ENCODE peak calls at places on chromosomes 4 and X, in seven cellular contexts. One of them, this sample, is unnamed.
A peak's percentile ranks its signal among the peaks of the same experiment; 100 is the strongest.

GRCh38 chr4:147034372-147034771 is 88.7 kb upstream of the TTC29 start:
- DNase-seq in CD8-positive, alpha-beta T cell: no peak
- DNase-seq in H1: no peak
- DNase-seq in cardiac muscle cell: no peak
- DNase-seq in body of pancreas: no peak
- DNase-seq in OCI-LY7: no peak
- DNase-seq in kidney: no peak
- DNase-seq in this sample: no peak

GRCh38 chrX:122579036-122579435 is 605.0 kb upstream of the GRIA3 start:
- DNase-seq in CD8-positive, alpha-beta T cell: no peak
- DNase-seq in H1: no peak
- DNase-seq in cardiac muscle cell: no peak
- DNase-seq in body of pancreas: no peak
- DNase-seq in OCI-LY7: no peak
- DNase-seq in kidney: no peak
- DNase-seq in this sample: no peak

GRCh38 chr4:148026022-148026421 is 294.1 kb downstream of the ARHGAP10 start:
- DNase-seq in CD8-positive, alpha-beta T cell: no peak
- DNase-seq in H1: no peak
- DNase-seq in cardiac muscle cell: peak; percentile 13
- DNase-seq in body of pancreas: no peak
- DNase-seq in OCI-LY7: no peak
- DNase-seq in kidney: no peak
- DNase-seq in this sample: no peak

GRCh38 chr4:149465941-149466340 is 349.7 kb downstream of the IQCM start:
- DNase-seq in CD8-positive, alpha-beta T cell: no peak
- DNase-seq in H1: no peak
- DNase-seq in cardiac muscle cell: peak; percentile 65
- DNase-seq in body of pancreas: no peak
- DNase-seq in OCI-LY7: no peak
- DNase-seq in kidney: no peak
- DNase-seq in this sample: no peak

GRCh38 chrX:46326161-46326560 is 219.1 kb downstream of the ZNF674 start:
- DNase-seq in CD8-positive, alpha-beta T cell: no peak
- DNase-seq in H1: no peak
- DNase-seq in cardiac muscle cell: peak; percentile 27
- DNase-seq in body of pancreas: no peak
- DNase-seq in OCI-LY7: no peak
- DNase-seq in kidney: no peak
- DNase-seq in this sample: no peak

GRCh38 chr4:174210354-174210753 is 73.1 kb downstream of the FBXO8 start:
- DNase-seq in CD8-positive, alpha-beta T cell: no peak
- DNase-seq in H1: no peak
- DNase-seq in cardiac muscle cell: no peak
- DNase-seq in body of pancreas: no peak
- DNase-seq in OCI-LY7: no peak
- DNase-seq in kidney: no peak
- DNase-seq in this sample: no peak

GRCh38 chrX:19347916-19348315 is 4.2 kb downstream of the PDHA1 start:
- DNase-seq in CD8-positive, alpha-beta T cell: no peak
- DNase-seq in H1: no peak
- DNase-seq in cardiac muscle cell: no peak
- DNase-seq in body of pancreas: no peak
- DNase-seq in OCI-LY7: no peak
- DNase-seq in kidney: no peak
- DNase-seq in this sample: no peak

GRCh38 chrX:15404712-15405111 is 20.5 kb upstream of the VEGFD start:
- DNase-seq in CD8-positive, alpha-beta T cell: no peak
- DNase-seq in H1: no peak
- DNase-seq in cardiac muscle cell: peak; percentile 59
- DNase-seq in body of pancreas: peak; percentile 7
- DNase-seq in OCI-LY7: no peak
- DNase-seq in kidney: no peak
- DNase-seq in this sample: no peak

GRCh38 chrX:86137071-86137470 is 11.2 kb upstream of the DACH2 start:
- DNase-seq in CD8-positive, alpha-beta T cell: no peak
- DNase-seq in H1: no peak
- DNase-seq in cardiac muscle cell: no peak
- DNase-seq in body of pancreas: no peak
- DNase-seq in OCI-LY7: no peak
- DNase-seq in kidney: no peak
- DNase-seq in this sample: no peak

GRCh38 chr4:173181769-173182374 is 13.3 kb downstream of the GALNT7 start:
- DNase-seq in CD8-positive, alpha-beta T cell: no peak
- DNase-seq in H1: no peak
- DNase-seq in cardiac muscle cell: peak; percentile 72
- DNase-seq in body of pancreas: no peak
- DNase-seq in OCI-LY7: no peak
- DNase-seq in kidney: no peak
- DNase-seq in this sample: no peak

GRCh38 chr4:164959896-164960295 is 17.6 kb downstream of the TRIM61 start:
- DNase-seq in CD8-positive, alpha-beta T cell: no peak
- DNase-seq in H1: no peak
- DNase-seq in cardiac muscle cell: peak; percentile 29
- DNase-seq in body of pancreas: no peak
- DNase-seq in OCI-LY7: no peak
- DNase-seq in kidney: no peak
- DNase-seq in this sample: no peak

GRCh38 chr4:135718019-135718418 is 1516.4 kb upstream of the PABPC4L start:
- DNase-seq in CD8-positive, alpha-beta T cell: no peak
- DNase-seq in H1: no peak
- DNase-seq in cardiac muscle cell: no peak
- DNase-seq in body of pancreas: no peak
- DNase-seq in OCI-LY7: no peak
- DNase-seq in kidney: no peak
- DNase-seq in this sample: no peak

GRCh38 chr4:110170861-110171260 is 27.6 kb downstream of the ELOVL6 start:
- DNase-seq in CD8-positive, alpha-beta T cell: no peak
- DNase-seq in H1: no peak
- DNase-seq in cardiac muscle cell: no peak
- DNase-seq in body of pancreas: no peak
- DNase-seq in OCI-LY7: no peak
- DNase-seq in kidney: no peak
- DNase-seq in this sample: no peak

GRCh38 chr4:10063544-10064300 is 42.4 kb upstream of the SLC2A9 start:
- DNase-seq in CD8-positive, alpha-beta T cell: no peak
- DNase-seq in H1: peak; percentile 62
- DNase-seq in cardiac muscle cell: peak; percentile 94
- DNase-seq in body of pancreas: peak; percentile 54
- DNase-seq in OCI-LY7: no peak
- DNase-seq in kidney: peak; percentile 84
- DNase-seq in this sample: peak; percentile 78

GRCh38 chr4:107579099-107579498 is 140.9 kb downstream of the PAPSS1 start:
- DNase-seq in CD8-positive, alpha-beta T cell: no peak
- DNase-seq in H1: no peak
- DNase-seq in cardiac muscle cell: no peak
- DNase-seq in body of pancreas: no peak
- DNase-seq in OCI-LY7: no peak
- DNase-seq in kidney: peak; percentile 34
- DNase-seq in this sample: no peak

GRCh38 chr4:184355111-184355604 is 119.2 kb downstream of the IRF2 start:
- DNase-seq in CD8-positive, alpha-beta T cell: no peak
- DNase-seq in H1: peak; percentile 22
- DNase-seq in cardiac muscle cell: peak; percentile 96
- DNase-seq in body of pancreas: no peak
- DNase-seq in OCI-LY7: peak; percentile 68
- DNase-seq in kidney: no peak
- DNase-seq in this sample: no peak

GRCh38 chr4:78205601-78206000 is 148.5 kb downstream of the FRAS1 start:
- DNase-seq in CD8-positive, alpha-beta T cell: no peak
- DNase-seq in H1: no peak
- DNase-seq in cardiac muscle cell: no peak
- DNase-seq in body of pancreas: no peak
- DNase-seq in OCI-LY7: no peak
- DNase-seq in kidney: no peak
- DNase-seq in this sample: no peak

GRCh38 chr4:102792361-102792936 is 31.7 kb upstream of the MANBA start:
- DNase-seq in CD8-positive, alpha-beta T cell: no peak
- DNase-seq in H1: no peak
- DNase-seq in cardiac muscle cell: no peak
- DNase-seq in body of pancreas: no peak
- DNase-seq in OCI-LY7: no peak
- DNase-seq in kidney: no peak
- DNase-seq in this sample: no peak

GRCh38 chrX:110131031-110131430 is 128.1 kb downstream of the TMEM164 start:
- DNase-seq in CD8-positive, alpha-beta T cell: no peak
- DNase-seq in H1: no peak
- DNase-seq in cardiac muscle cell: no peak
- DNase-seq in body of pancreas: no peak
- DNase-seq in OCI-LY7: no peak
- DNase-seq in kidney: no peak
- DNase-seq in this sample: no peak

GRCh38 chr4:2364654-2365053 is 53.8 kb downstream of the ZFYVE28 start:
- DNase-seq in CD8-positive, alpha-beta T cell: peak; percentile 39
- DNase-seq in H1: no peak
- DNase-seq in cardiac muscle cell: peak; percentile 69
- DNase-seq in body of pancreas: peak; percentile 51
- DNase-seq in OCI-LY7: no peak
- DNase-seq in kidney: peak; percentile 84
- DNase-seq in this sample: no peak

GRCh38 chr4:165592386-165592785 is 213.6 kb downstream of the CPE start:
- DNase-seq in CD8-positive, alpha-beta T cell: no peak
- DNase-seq in H1: no peak
- DNase-seq in cardiac muscle cell: peak; percentile 90
- DNase-seq in body of pancreas: no peak
- DNase-seq in OCI-LY7: no peak
- DNase-seq in kidney: no peak
- DNase-seq in this sample: no peak

GRCh38 chr4:81195475-81195874 is 19.5 kb downstream of the PRKG2 start:
- DNase-seq in CD8-positive, alpha-beta T cell: no peak
- DNase-seq in H1: no peak
- DNase-seq in cardiac muscle cell: no peak
- DNase-seq in body of pancreas: no peak
- DNase-seq in OCI-LY7: no peak
- DNase-seq in kidney: no peak
- DNase-seq in this sample: no peak

GRCh38 chr4:81198151-81198550 is 16.9 kb downstream of the PRKG2 start:
- DNase-seq in CD8-positive, alpha-beta T cell: no peak
- DNase-seq in H1: no peak
- DNase-seq in cardiac muscle cell: no peak
- DNase-seq in body of pancreas: peak; percentile 26
- DNase-seq in OCI-LY7: no peak
- DNase-seq in kidney: no peak
- DNase-seq in this sample: no peak

GRCh38 chr4:81196126-81196650 is 18.8 kb downstream of the PRKG2 start:
- DNase-seq in CD8-positive, alpha-beta T cell: no peak
- DNase-seq in H1: no peak
- DNase-seq in cardiac muscle cell: no peak
- DNase-seq in body of pancreas: no peak
- DNase-seq in OCI-LY7: no peak
- DNase-seq in kidney: no peak
- DNase-seq in this sample: no peak

GRCh38 chr4:81198609-81199008 is 16.4 kb downstream of the PRKG2 start:
- DNase-seq in CD8-positive, alpha-beta T cell: no peak
- DNase-seq in H1: no peak
- DNase-seq in cardiac muscle cell: no peak
- DNase-seq in body of pancreas: no peak
- DNase-seq in OCI-LY7: no peak
- DNase-seq in kidney: no peak
- DNase-seq in this sample: no peak

GRCh38 chr4:81199831-81200230 is 15.2 kb downstream of the PRKG2 start:
- DNase-seq in CD8-positive, alpha-beta T cell: no peak
- DNase-seq in H1: no peak
- DNase-seq in cardiac muscle cell: no peak
- DNase-seq in body of pancreas: no peak
- DNase-seq in OCI-LY7: no peak
- DNase-seq in kidney: no peak
- DNase-seq in this sample: no peak
- H3K27ac ChIP-seq in CD8-positive, alpha-beta T cell: no peak overlapping the region
- H3K27ac ChIP-seq in H1: no peak overlapping the region
- H3K27ac ChIP-seq in cardiac muscle cell: no peak overlapping the region
- H3K27ac ChIP-seq in body of pancreas: no peak overlapping the region
- H3K27ac ChIP-seq in OCI-LY7: no peak overlapping the region
- H3K27ac ChIP-seq in kidney: no peak overlapping the region
- H3K27ac ChIP-seq in this sample: no peak overlapping the region

GRCh38 chr4:73852771-73853170 is 325 bp upstream of the PF4V1 start:
- DNase-seq in CD8-positive, alpha-beta T cell: no peak
- DNase-seq in H1: no peak
- DNase-seq in cardiac muscle cell: no peak
- DNase-seq in body of pancreas: no peak
- DNase-seq in OCI-LY7: no peak
- DNase-seq in kidney: no peak
- DNase-seq in this sample: no peak

GRCh38 chr4:73851293-73851692 is 1.8 kb upstream of the PF4V1 start:
- DNase-seq in CD8-positive, alpha-beta T cell: no peak
- DNase-seq in H1: no peak
- DNase-seq in cardiac muscle cell: no peak
- DNase-seq in body of pancreas: no peak
- DNase-seq in OCI-LY7: no peak
- DNase-seq in kidney: no peak
- DNase-seq in this sample: no peak

GRCh38 chr4:73855406-73855805 is 2.3 kb downstream of the PF4V1 start:
- DNase-seq in CD8-positive, alpha-beta T cell: no peak
- DNase-seq in H1: no peak
- DNase-seq in cardiac muscle cell: no peak
- DNase-seq in body of pancreas: no peak
- DNase-seq in OCI-LY7: no peak
- DNase-seq in kidney: no peak
- DNase-seq in this sample: no peak

GRCh38 chr4:73853718-73854473 is 800 bp downstream of the PF4V1 start:
- DNase-seq in CD8-positive, alpha-beta T cell: no peak
- DNase-seq in H1: no peak
- DNase-seq in cardiac muscle cell: no peak
- DNase-seq in body of pancreas: no peak
- DNase-seq in OCI-LY7: no peak
- DNase-seq in kidney: no peak
- DNase-seq in this sample: no peak

GRCh38 chr4:73853246-73853704 is at the start of gene PF4V1:
- DNase-seq in CD8-positive, alpha-beta T cell: no peak
- DNase-seq in H1: peak; percentile 55
- DNase-seq in cardiac muscle cell: peak; percentile 50
- DNase-seq in body of pancreas: peak; percentile 54
- DNase-seq in OCI-LY7: no peak
- DNase-seq in kidney: peak; percentile 84
- DNase-seq in this sample: no peak
- TF ChIP-seq CTCF in CD8-positive, alpha-beta T cell: no peak
- TF ChIP-seq CTCF in H1: no peak
- TF ChIP-seq CTCF in cardiac muscle cell: peak; percentile 42
- TF ChIP-seq CTCF in body of pancreas: no peak
- TF ChIP-seq CTCF in OCI-LY7: no peak
- TF ChIP-seq CTCF in kidney: peak; percentile 23
- TF ChIP-seq CTCF in this sample: no peak

GRCh38 chr4:66911898-66912297 is 633.4 kb downstream of the CENPC start:
- DNase-seq in CD8-positive, alpha-beta T cell: no peak
- DNase-seq in H1: no peak
- DNase-seq in cardiac muscle cell: peak; percentile 27
- DNase-seq in body of pancreas: no peak
- DNase-seq in OCI-LY7: no peak
- DNase-seq in kidney: no peak
- DNase-seq in this sample: no peak
- H3K27ac ChIP-seq in CD8-positive, alpha-beta T cell: no peak overlapping the region
- H3K27ac ChIP-seq in H1: no peak overlapping the region
- H3K27ac ChIP-seq in cardiac muscle cell: no peak overlapping the region
- H3K27ac ChIP-seq in body of pancreas: no peak overlapping the region
- H3K27ac ChIP-seq in OCI-LY7: no peak overlapping the region
- H3K27ac ChIP-seq in kidney: no peak overlapping the region
- H3K27ac ChIP-seq in this sample: no peak overlapping the region

DNA sequence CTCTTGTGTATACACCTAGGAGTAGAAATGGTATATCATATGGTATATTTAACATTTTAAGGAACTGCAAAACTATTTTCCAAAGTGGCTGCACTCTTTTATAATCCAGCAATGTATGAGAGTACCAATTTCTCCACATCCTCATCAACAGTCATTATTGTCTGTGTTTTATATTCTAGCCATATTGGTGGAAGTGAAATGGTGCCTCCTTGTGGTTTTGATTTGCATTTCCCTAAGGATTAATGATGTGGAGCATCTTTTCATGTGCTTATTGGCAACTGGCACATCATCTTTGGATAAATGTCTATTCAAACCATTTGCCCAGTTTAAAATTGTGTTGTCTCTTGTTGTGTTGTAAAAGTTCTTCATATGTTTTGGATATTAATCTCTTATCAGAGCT is 9.6 kb downstream of the BMP15 start:
- DNase-seq in CD8-positive, alpha-beta T cell: no peak
- DNase-seq in H1: no peak
- DNase-seq in cardiac muscle cell: peak; percentile 18
- DNase-seq in body of pancreas: no peak
- DNase-seq in OCI-LY7: no peak
- DNase-seq in kidney: no peak
- DNase-seq in this sample: no peak
- TF ChIP-seq CTCF in CD8-positive, alpha-beta T cell: no peak
- TF ChIP-seq CTCF in H1: peak; percentile 46
- TF ChIP-seq CTCF in cardiac muscle cell: peak; percentile 27
- TF ChIP-seq CTCF in body of pancreas: no peak
- TF ChIP-seq CTCF in OCI-LY7: peak; percentile 17
- TF ChIP-seq CTCF in kidney: peak; percentile 34
- TF ChIP-seq CTCF in this sample: peak; percentile 38